ENCODE peak calls at places on chromosomes 3 and 15, in four cellular contexts. S is AG04450, H is sigmoid colon, U is fibroblast of the aortic adventitia. P is an unnamed sample.

GRCh38 chr3:125602752-125603649 is 7.7 kb upstream of the OSBPL11 start:
- DNase-seq in S (no peak), H (no peak), U (peak), P (peak)

GRCh38 chr3:14144423-14145075 is 19.7 kb downstream of the TMEM43 start:
- DNase-seq in S (peak), H (peak), U (peak), P (peak)

GRCh38 chr3:1587426-1587825 is 494.6 kb downstream of the CNTN6 start:
- DNase-seq in S (no peak), H (no peak), U (no peak), P (no peak)

GRCh38 chr3:128012050-128012449 is 40.2 kb upstream of the SEC61A1 start:
- DNase-seq in S (no peak), H (no peak), U (no peak), P (no peak)

GRCh38 chr15:88745696-88746095 is 57.5 kb upstream of the ACAN start:
- DNase-seq in S (peak), H (no peak), U (peak), P (peak)

GRCh38 chr3:132916096-132916495 is 122.1 kb upstream of the TMEM108 start:
- DNase-seq in S (no peak), H (no peak), U (peak), P (peak)

GRCh38 chr15:71254503-71254902 is 139.2 kb downstream of the THSD4 start:
- DNase-seq in S (no peak), H (no peak), U (no peak), P (no peak)

GRCh38 chr3:71247948-71248315 is 335.6 kb downstream of the FOXP1 start:
- DNase-seq in S (no peak), H (no peak), U (no peak), P (no peak)

GRCh38 chr15:73751481-73751880 is 1.7 kb downstream of the INSYN1 start:
- DNase-seq in S (no peak), H (no peak), U (no peak), P (no peak)

GRCh38 chr3:195001961-195002861 is 268.7 kb downstream of the XXYLT1 start:
- DNase-seq in S (no peak), H (no peak), U (peak), P (peak)

GRCh38 chr3:71838406-71838805 is 53.5 kb upstream of the PROK2 start:
- DNase-seq in S (no peak), H (no peak), U (no peak), P (no peak)

GRCh38 chr15:32029862-32030781 is at the start of gene CHRNA7:
- DNase-seq in S (no peak), H (peak), U (no peak), P (peak)

GRCh38 chr15:101121511-101122090 is 130.2 kb downstream of the CHSY1 start:
- DNase-seq in S (no peak), H (peak), U (peak), P (peak)

GRCh38 chr3:30155755-30156154 is 450.6 kb upstream of the TGFBR2 start:
- DNase-seq in S (no peak), H (no peak), U (no peak), P (no peak)

GRCh38 chr15:78070049-78070698 is 7.3 kb downstream of the TBC1D2B start:
- DNase-seq in S (no peak), H (peak), U (no peak), P (peak)

GRCh38 chr3:125110016-125110875 is 54.4 kb upstream of the HEG1 start:
- DNase-seq in S (peak), H (no peak), U (peak), P (peak)

GRCh38 chr15:55343168-55343567 is 24.1 kb downstream of the PIGB start:
- DNase-seq in S (no peak), H (no peak), U (no peak), P (no peak)

GRCh38 chr15:34125945-34126344 is 24.1 kb downstream of the PGBD4 start:
- DNase-seq in S (no peak), H (no peak), U (no peak), P (no peak)

GRCh38 chr15:75069301-75069925 is 46.0 kb downstream of the PPCDC start:
- DNase-seq in S (no peak), H (no peak), U (no peak), P (no peak)

GRCh38 chr3:28835751-28836150 is 445.1 kb upstream of the RBMS3 start:
- DNase-seq in S (no peak), H (no peak), U (no peak), P (no peak)

GRCh38 chr15:37764733-37765191 is 169.7 kb upstream of the TMCO5A start:
- DNase-seq in S (peak), H (no peak), U (peak), P (peak)

GRCh38 chr3:153513236-153513635 is 351.2 kb downstream of the RAP2B start:
- DNase-seq in S (no peak), H (no peak), U (peak), P (peak)

GRCh38 chr15:69661871-69662667 is 209.5 kb downstream of the RPLP1 start:
- DNase-seq in S (no peak), H (no peak), U (no peak), P (no peak)

GRCh38 chr3:29552036-29552435 is 271.2 kb downstream of the RBMS3 start:
- DNase-seq in S (no peak), H (no peak), U (peak), P (no peak)

GRCh38 chr3:139764936-139765335 is 87.2 kb upstream of the NMNAT3 start:
- DNase-seq in S (no peak), H (no peak), U (peak), P (peak)

GRCh38 chr3:135034291-135034768 is 239.3 kb downstream of the EPHB1 start:
- DNase-seq in S (no peak), H (no peak), U (no peak), P (no peak)

GRCh38 chr3:187838016-187838535 is 92.8 kb upstream of the BCL6 start:
- DNase-seq in S (no peak), H (no peak), U (no peak), P (no peak)

GRCh38 chr15:49044002-49044401 is 2.2 kb downstream of the SECISBP2L start:
- DNase-seq in S (no peak), H (no peak), U (no peak), P (peak)
- H3K4me3 ChIP-seq in S (peak), H (no peak), U (peak), P (no peak)

GRCh38 chr15:63436872-63437375 is 55.3 kb upstream of the CA12 start:
- DNase-seq in S (peak), H (peak), U (peak), P (peak)
- TF ChIP-seq CTCF in S (no peak), H (no peak), U (no peak), P (peak)

DNA sequence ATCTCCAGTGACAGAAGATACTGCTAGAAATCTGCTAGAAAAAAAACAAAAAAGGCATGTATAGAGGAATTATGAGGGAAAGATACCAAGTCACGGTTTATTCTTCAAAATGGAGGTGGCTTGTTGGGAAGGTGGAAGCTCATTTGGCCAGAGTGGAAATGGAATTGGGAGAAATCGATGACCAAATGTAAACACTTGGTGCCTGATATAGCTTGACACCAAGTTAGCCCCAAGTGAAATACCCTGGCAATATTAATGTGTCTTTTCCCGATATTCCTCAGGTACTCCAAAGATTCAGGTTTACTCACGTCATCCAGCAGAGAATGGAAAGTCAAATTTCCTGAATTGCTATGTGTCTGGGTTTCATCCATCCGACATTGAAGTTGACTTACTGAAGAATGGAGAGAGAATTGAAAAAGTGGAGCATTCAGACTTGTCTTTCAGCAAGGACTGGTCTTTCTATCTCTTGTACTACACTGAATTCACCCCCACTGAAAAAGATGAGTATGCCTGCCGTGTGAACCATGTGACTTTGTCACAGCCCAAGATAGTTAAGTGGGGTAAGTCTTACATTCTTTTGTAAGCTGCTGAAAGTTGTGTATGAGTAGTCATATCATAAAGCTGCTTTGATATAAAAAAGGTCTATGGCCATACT is 4.0 kb downstream of the B2M start:
- DNase-seq in S (no peak), H (no peak), U (no peak), P (no peak)
- H3K4me3 ChIP-seq in S (no peak), H (no peak), U (no peak), P (no peak)

DNA sequence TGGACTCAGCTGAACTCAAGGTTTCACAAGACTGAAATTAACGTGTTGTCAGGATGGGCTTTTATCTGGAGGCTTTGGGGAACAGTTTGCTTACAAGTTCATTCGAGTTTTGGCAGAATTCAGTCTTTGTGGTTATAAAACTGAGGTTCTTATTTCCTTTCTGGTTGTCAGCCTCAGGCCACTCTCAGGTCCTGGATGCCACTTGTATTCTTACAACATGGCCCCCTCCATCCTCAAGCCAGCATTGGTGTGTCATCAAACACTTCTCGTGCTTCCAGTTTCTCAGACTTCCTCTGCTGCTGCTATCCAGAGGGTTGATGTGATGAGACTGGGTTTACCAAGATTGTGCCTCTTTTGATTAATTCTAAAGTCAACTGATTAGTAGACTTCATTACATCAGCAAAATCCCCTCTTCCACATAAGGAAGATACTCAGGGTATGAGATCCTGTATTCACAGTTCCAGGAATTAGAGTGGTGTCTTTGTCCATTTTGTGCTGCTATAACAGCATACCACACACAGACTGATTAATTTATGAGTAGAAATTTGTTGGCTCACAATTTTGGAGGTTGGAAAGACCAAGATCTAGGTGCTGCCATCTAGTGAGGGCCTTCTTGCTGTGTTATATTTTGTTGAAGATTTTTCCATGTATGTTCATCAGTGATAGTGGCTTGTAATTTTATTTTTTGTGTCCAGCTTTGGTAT is 10.9 kb downstream of the LRCH3 start:
- DNase-seq in S (no peak), H (no peak), U (peak), P (peak)
- TF ChIP-seq CTCF in S (peak), H (no peak), U (peak), P (peak)

GRCh38 chr3:185552358-185552877 is at the start of gene LIPH:
- DNase-seq in S (no peak), H (no peak), U (peak), P (peak)
- H3K4me3 ChIP-seq in S (no peak), H (no peak), U (no peak), P (no peak)

GRCh38 chr3:189169728-189170127 is 2.0 kb upstream of the TPRG1 start:
- DNase-seq in S (no peak), H (no peak), U (no peak), P (no peak)
- TF ChIP-seq CTCF in S (peak), H (no peak), U (no peak), P (no peak)

P was measured in fibroblast of mammary gland.